ENCODE peak calls at places on chromosomes 13 and 19, in eight cellular contexts. P, E, O, V, H, A, D and J are unnamed samples.

GRCh38 chr19:55585658-55586339 is 5.2 kb upstream of the ZNF579 start:
- DNase-seq in D (peak; percentile 82), P (peak; percentile 65), H (no peak), V (no peak), A (peak; percentile 96), E (peak; percentile 86), O (peak; percentile 60), J (peak; percentile 43)

GRCh38 chr19:16217671-16218464 is 20.2 kb downstream of the AP1M1 start:
- DNase-seq in V (no peak), O (no peak), A (peak; percentile 14), D (no peak), E (no peak), P (no peak), H (no peak), J (no peak)

GRCh38 chr13:48571121-48571901 is 38.4 kb upstream of the RCBTB2 start:
- DNase-seq in E (no peak), O (peak; percentile 72), H (peak; percentile 27), D (no peak), A (no peak), P (no peak), V (no peak), J (peak; percentile 30)

GRCh38 chr13:98900442-98900841 is 77.4 kb downstream of the DOCK9 start:
- DNase-seq in E (no peak), H (no peak), A (no peak), V (no peak), O (no peak), D (no peak), P (no peak), J (no peak)

GRCh38 chr13:48400820-48401219 is 12.1 kb downstream of the LPAR6 start:
- DNase-seq in D (no peak), O (peak; percentile 80), P (peak; percentile 27), H (peak; percentile 54), V (no peak), E (no peak), A (no peak), J (peak; percentile 14)

GRCh38 chr19:8366961-8367326 is 3.0 kb downstream of the ANGPTL4 start:
- DNase-seq in D (peak; percentile 59), V (no peak), A (peak; percentile 72), P (no peak), O (peak; percentile 40), E (no peak), H (no peak), J (no peak)

GRCh38 chr19:54455786-54456422 is 6.9 kb downstream of the LENG8 start:
- DNase-seq in O (no peak), D (no peak), E (no peak), A (no peak), V (no peak), P (no peak), H (no peak), J (no peak)

GRCh38 chr13:24220086-24220703 is 59.7 kb downstream of the SPATA13 start:
- DNase-seq in D (peak; percentile 72), P (peak; percentile 56), H (peak; percentile 61), A (peak; percentile 77), O (peak; percentile 92), V (peak; percentile 70), E (no peak), J (peak; percentile 81)

GRCh38 chr13:30898721-30899188 is 7.3 kb upstream of the MEDAG start:
- DNase-seq in E (no peak), D (peak; percentile 43), H (peak; percentile 91), O (peak; percentile 97), V (no peak), P (no peak), A (no peak), J (no peak)

GRCh38 chr13:23949736-23950135 is 52.4 kb upstream of the C1QTNF9B start:
- DNase-seq in O (no peak), A (no peak), E (no peak), H (no peak), P (no peak), V (no peak), D (no peak), J (no peak)

GRCh38 chr13:27961227-27962085 is 7.7 kb downstream of the CDX2 start:
- DNase-seq in D (no peak), V (no peak), O (no peak), P (no peak), H (no peak), E (no peak), A (peak; percentile 71), J (no peak)

GRCh38 chr13:67075239-67075638 is 154.9 kb downstream of the PCDH9 start:
- DNase-seq in V (no peak), O (no peak), H (no peak), D (no peak), A (no peak), P (no peak), E (no peak), J (no peak)

GRCh38 chr19:37893845-37894575 is 12.4 kb downstream of the WDR87 start:
- DNase-seq in O (no peak), V (no peak), D (no peak), H (no peak), E (no peak), A (no peak), P (no peak), J (no peak)

GRCh38 chr19:53908933-53909415 is at the start of gene CACNG7:
- DNase-seq in A (peak; percentile 95), D (no peak), O (no peak), V (no peak), E (no peak), H (no peak), P (no peak), J (no peak)

GRCh38 chr13:102779426-102780159 is 6.0 kb upstream of the TEX30 start:
- DNase-seq in P (no peak), O (no peak), A (no peak), V (no peak), D (no peak), H (no peak), E (no peak), J (no peak)

GRCh38 chr19:1237027-1237659 is 662 bp downstream of the CBARP start:
- DNase-seq in E (peak; percentile 45), A (peak; percentile 91), H (no peak), V (no peak), O (peak; percentile 62), P (peak; percentile 16), D (no peak), J (no peak)

GRCh38 chr13:45119469-45119989 is 781 bp upstream of the GTF2F2 start:
- DNase-seq in V (no peak), P (peak; percentile 8), D (no peak), A (no peak), E (no peak), O (peak; percentile 54), H (no peak), J (peak; percentile 52)

GRCh38 chr19:821976-822773 is 420 bp upstream of the PLPPR3 start:
- DNase-seq in O (no peak), P (no peak), E (no peak), D (no peak), A (peak; percentile 97), H (no peak), V (no peak), J (no peak)

GRCh38 chr19:6271721-6272410 is 7.9 kb downstream of the MLLT1 start:
- DNase-seq in H (peak; percentile 46), V (no peak), O (peak; percentile 89), A (peak; percentile 82), E (peak; percentile 65), D (peak; percentile 91), P (peak; percentile 62), J (no peak)

GRCh38 chr19:40278361-40279045 is 6.6 kb downstream of the AKT2 start:
- DNase-seq in P (no peak), A (no peak), E (no peak), V (no peak), D (peak; percentile 9), H (no peak), O (peak; percentile 55), J (no peak)

GRCh38 chr19:40277356-40277755 is 7.8 kb downstream of the AKT2 start:
- DNase-seq in E (no peak), P (no peak), H (no peak), V (no peak), A (no peak), O (no peak), D (no peak), J (no peak)

GRCh38 chr19:40279761-40280607 is 5.2 kb downstream of the AKT2 start:
- DNase-seq in P (no peak), V (no peak), E (no peak), H (no peak), D (no peak), A (no peak), O (peak; percentile 30), J (peak; percentile 37)

GRCh38 chr19:40280608-40281221 is 4.4 kb downstream of the AKT2 start:
- DNase-seq in P (peak; percentile 70), O (no peak), E (no peak), V (no peak), D (no peak), A (peak; percentile 71), H (no peak), J (peak; percentile 36)

GRCh38 chr19:40279120-40279551 is 6.0 kb downstream of the AKT2 start:
- DNase-seq in A (no peak), P (no peak), V (no peak), D (peak; percentile 67), O (peak; percentile 81), E (no peak), H (no peak), J (no peak)
- H3K4me3 ChIP-seq in A (no peak overlapping the region), P (no peak overlapping the region), V (no peak overlapping the region), D (peak overlapping the region; percentile 30), O (peak overlapping the region; percentile 55), E (no peak overlapping the region), H (no peak overlapping the region), J (no peak overlapping the region)

DNA sequence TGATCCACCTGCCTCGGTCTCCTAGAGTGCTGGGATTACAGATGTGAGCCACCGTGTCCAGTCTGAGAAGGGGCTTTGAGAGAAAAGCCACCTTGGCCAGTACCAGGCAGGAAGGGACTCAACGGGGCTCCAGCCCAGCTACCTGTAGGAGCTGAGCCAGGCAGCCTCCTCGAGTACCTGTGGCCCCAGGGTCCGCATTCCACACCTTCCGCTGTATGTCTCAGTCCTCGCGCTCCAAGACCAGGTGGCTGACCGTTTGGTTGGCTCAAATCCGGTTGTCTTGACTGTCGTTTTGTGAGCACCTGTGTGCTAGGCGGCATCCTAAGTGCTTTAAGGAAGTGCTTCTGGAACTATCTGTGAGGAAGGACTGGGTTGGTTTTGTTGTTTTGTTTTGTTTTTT is 16.2 kb downstream of the MARK4 start:
- DNase-seq in A (peak; percentile 34), E (no peak), H (no peak), D (no peak), O (no peak), V (no peak), P (no peak), J (no peak)
- H3K4me3 ChIP-seq in A (no peak overlapping the region), E (no peak overlapping the region), H (no peak overlapping the region), D (no peak overlapping the region), O (no peak overlapping the region), V (no peak overlapping the region), P (no peak overlapping the region), J (no peak overlapping the region)

GRCh38 chr19:39398297-39398864 is 7.2 kb downstream of the MED29 start:
- DNase-seq in P (no peak), A (no peak), E (peak; percentile 89), D (peak; percentile 70), O (peak; percentile 97), H (no peak), V (peak; percentile 69), J (no peak)
- H3K4me3 ChIP-seq in P (no peak overlapping the region), A (no peak overlapping the region), E (peak overlapping the region; percentile 34), D (no peak overlapping the region), O (peak overlapping the region; percentile 24), H (no peak overlapping the region), V (no peak overlapping the region), J (peak overlapping the region; percentile 27)

DNA sequence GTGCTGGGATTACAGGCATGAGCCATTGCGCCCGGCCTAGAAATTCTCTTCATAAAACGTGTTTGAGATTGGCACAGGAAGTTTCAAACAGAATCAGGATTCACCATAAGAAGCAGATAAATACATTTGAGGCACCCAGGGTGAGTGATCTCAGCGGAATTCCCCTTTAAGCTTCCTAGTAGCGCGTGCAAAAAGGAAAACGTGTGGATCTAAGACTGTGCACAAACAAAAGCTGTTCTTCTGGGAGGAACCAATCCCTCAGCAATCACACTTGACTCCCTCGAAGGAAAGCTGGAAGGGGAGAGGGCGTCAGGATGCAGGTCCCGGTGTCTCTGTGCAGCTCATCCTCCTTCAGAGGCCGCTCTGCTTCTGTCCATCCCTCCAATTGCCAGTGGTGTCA is 15.5 kb downstream of the MCF2L start:
- DNase-seq in D (no peak), A (no peak), H (no peak), V (no peak), P (no peak), O (no peak), E (no peak), J (no peak)
- H3K4me3 ChIP-seq in D (no peak overlapping the region), A (no peak overlapping the region), H (no peak overlapping the region), V (no peak overlapping the region), P (peak overlapping the region; percentile 28), O (no peak overlapping the region), E (no peak overlapping the region), J (no peak overlapping the region)